ENCODE peak calls at places on chromosomes 7 and 10, in six cellular contexts. M is aorta, Z is transverse colon, L is heart left ventricle, G is colonic mucosa, N is body of pancreas. D is an unnamed sample. For H3K36me3 and H3K4me1, the result is how much of the 10 kb centered on the place peaks cover.

GRCh38 chr7:65239707-65240352 is 133.8 kb upstream of the ZNF92 start:
- DNase-seq in M (no peak), Z (no peak), L (peak), G (peak), N (peak), D (no peak)

GRCh38 chr7:129989466-129989865 is 36.7 kb upstream of the UBE2H start:
- DNase-seq in M (no peak), Z (no peak), L (no peak), G (no peak), N (no peak), D (no peak)

GRCh38 chr7:116614509-116615285 is 57.3 kb upstream of the MET start:
- DNase-seq in M (no peak), Z (no peak), L (no peak), G (no peak), N (peak), D (no peak)

GRCh38 chr7:10022957-10023356 is 950.7 kb upstream of the PHF14 start:
- DNase-seq in M (no peak), Z (no peak), L (no peak), G (no peak), N (peak), D (no peak)

GRCh38 chr10:122151121-122151694 is 119.9 kb upstream of the BTBD16 start:
- DNase-seq in M (no peak), Z (no peak), L (no peak), G (no peak), N (no peak), D (no peak)

GRCh38 chr10:554182-554848 is 135.2 kb downstream of the DIP2C start:
- DNase-seq in M (no peak), Z (no peak), L (no peak), G (no peak), N (no peak), D (no peak)

GRCh38 chr7:143221737-143222136 is at the start of gene TAS2R40:
- DNase-seq in M (no peak), Z (no peak), L (no peak), G (no peak), N (no peak), D (no peak)

GRCh38 chr10:118108194-118109026 is 61.7 kb upstream of the RAB11FIP2 start:
- DNase-seq in M (no peak), Z (no peak), L (no peak), G (no peak), N (no peak), D (no peak)

GRCh38 chr7:92797693-92798092 is 38.7 kb downstream of the CDK6 start:
- DNase-seq in M (no peak), Z (no peak), L (peak), G (no peak), N (no peak), D (no peak)

GRCh38 chr10:14022954-14023353 is 307.8 kb downstream of the FRMD4A start:
- DNase-seq in M (no peak), Z (no peak), L (no peak), G (no peak), N (no peak), D (no peak)

GRCh38 chr7:152122540-152122939 is 97.1 kb downstream of the GALNT11 start:
- DNase-seq in M (no peak), Z (no peak), L (no peak), G (no peak), N (no peak), D (no peak)

GRCh38 chr7:16655394-16655793 is 9.4 kb downstream of the BZW2 start:
- DNase-seq in M (no peak), Z (no peak), L (no peak), G (no peak), N (no peak), D (no peak)

GRCh38 chr7:24956021-24956420 is 24.0 kb downstream of the OSBPL3 start:
- DNase-seq in M (no peak), Z (no peak), L (no peak), G (no peak), N (no peak), D (no peak)

GRCh38 chr7:134327896-134328295 is 11.2 kb upstream of the SLC35B4 start:
- DNase-seq in M (no peak), Z (peak), L (no peak), G (peak), N (peak), D (no peak)

GRCh38 chr7:128148676-128149075 is 92.4 kb upstream of the LEP start:
- DNase-seq in M (no peak), Z (no peak), L (no peak), G (no peak), N (no peak), D (no peak)

GRCh38 chr7:127478040-127478386 is 85.5 kb upstream of the ZNF800 start:
- DNase-seq in M (no peak), Z (no peak), L (no peak), G (no peak), N (no peak), D (no peak)

GRCh38 chr7:23108995-23109394 is 3.4 kb downstream of the KLHL7 start:
- DNase-seq in M (no peak), Z (no peak), L (no peak), G (no peak), N (no peak), D (no peak)

GRCh38 chr10:132186488-132187413 is at the start of gene DPYSL4:
- DNase-seq in M (no peak), Z (no peak), L (no peak), G (no peak), N (no peak), D (no peak)

GRCh38 chr10:60611291-60611747 is 167.0 kb upstream of the CDK1 start:
- DNase-seq in M (no peak), Z (no peak), L (no peak), G (no peak), N (no peak), D (no peak)

GRCh38 chr10:11875499-11876281 is 52.5 kb downstream of the PROSER2 start:
- DNase-seq in M (peak), Z (peak), L (peak), G (peak), N (peak), D (peak)

GRCh38 chr7:30278849-30279505 is 5.4 kb upstream of the ZNRF2 start:
- DNase-seq in M (no peak), Z (no peak), L (no peak), G (no peak), N (no peak), D (no peak)

GRCh38 chr10:74049995-74050394 is 52.1 kb downstream of the VCL start:
- DNase-seq in M (no peak), Z (no peak), L (no peak), G (no peak), N (no peak), D (no peak)

GRCh38 chr10:74047304-74047703 is 49.4 kb downstream of the VCL start:
- DNase-seq in M (no peak), Z (no peak), L (no peak), G (no peak), N (no peak), D (no peak)

GRCh38 chr10:74048433-74048832 is 50.5 kb downstream of the VCL start:
- DNase-seq in M (no peak), Z (no peak), L (no peak), G (no peak), N (no peak), D (no peak)

GRCh38 chr10:74050653-74051052 is 52.7 kb downstream of the VCL start:
- DNase-seq in M (no peak), Z (no peak), L (no peak), G (no peak), N (no peak), D (no peak)

DNA sequence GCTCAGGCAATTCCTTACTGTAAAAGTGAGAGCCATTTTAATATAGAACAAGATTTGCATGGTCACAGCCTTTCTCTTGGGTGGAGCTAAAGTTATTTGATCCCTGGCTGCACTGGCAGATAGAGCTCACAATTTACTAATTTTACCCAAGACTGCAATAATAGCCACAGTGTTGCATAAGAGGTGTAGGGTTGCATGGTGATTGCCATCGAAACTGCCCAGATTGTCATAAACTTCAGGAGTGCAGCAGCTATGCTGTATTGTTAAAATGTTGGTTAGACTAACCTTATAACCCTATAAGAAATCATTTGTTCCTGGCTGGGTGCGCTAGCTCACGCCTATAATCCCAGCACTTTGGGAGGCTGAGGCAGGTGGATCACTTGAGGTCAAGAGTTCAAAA is 50.0 kb downstream of the VCL start:
- DNase-seq in M (no peak), Z (no peak), L (no peak), G (no peak), N (peak), D (no peak)
- H3K27ac ChIP-seq in M (no peak), Z (peak), L (peak), G (no peak), N (no peak), D (peak)

GRCh38 chr7:157253850-157254249 is 83.0 kb upstream of the DNAJB6 start:
- DNase-seq in M (peak), Z (peak), L (peak), G (peak), N (peak), D (peak)
- H3K36me3 ChIP-seq in M (under half), Z (under half), L (under half), G (under half), N (under half), D (half or more)

GRCh38 chr7:102214477-102215072 is 72.1 kb upstream of the SH2B2 start:
- DNase-seq in M (no peak), Z (no peak), L (no peak), G (no peak), N (no peak), D (no peak)
- H3K4me1 ChIP-seq in M (under half), Z (under half), L (under half), G (under half), N (under half), D (under half)

DNA sequence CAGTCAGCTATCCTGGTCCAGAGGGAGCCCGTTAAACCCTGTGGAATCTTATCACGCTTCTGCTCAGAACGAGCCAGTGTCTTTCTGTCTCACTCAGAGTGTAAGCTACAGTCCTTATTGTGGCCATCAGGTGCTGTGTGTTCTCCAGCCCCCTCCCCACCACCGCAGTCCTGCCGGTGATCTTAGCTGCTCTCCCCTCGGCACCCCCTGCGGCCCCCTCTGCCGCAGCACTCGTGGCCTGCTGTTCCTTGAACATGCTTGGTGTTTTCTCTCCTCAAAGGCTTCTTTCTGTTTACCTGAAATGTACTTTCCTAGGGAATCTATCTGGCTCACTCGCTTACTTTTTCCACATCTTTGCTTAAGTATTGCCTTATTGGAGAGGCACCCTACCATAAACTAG is 38.2 kb upstream of the TMEM236 start:
- DNase-seq in M (no peak), Z (no peak), L (no peak), G (no peak), N (no peak), D (no peak)
- H3K27ac ChIP-seq in M (no peak), Z (no peak), L (no peak), G (no peak), N (no peak), D (no peak)

DNA sequence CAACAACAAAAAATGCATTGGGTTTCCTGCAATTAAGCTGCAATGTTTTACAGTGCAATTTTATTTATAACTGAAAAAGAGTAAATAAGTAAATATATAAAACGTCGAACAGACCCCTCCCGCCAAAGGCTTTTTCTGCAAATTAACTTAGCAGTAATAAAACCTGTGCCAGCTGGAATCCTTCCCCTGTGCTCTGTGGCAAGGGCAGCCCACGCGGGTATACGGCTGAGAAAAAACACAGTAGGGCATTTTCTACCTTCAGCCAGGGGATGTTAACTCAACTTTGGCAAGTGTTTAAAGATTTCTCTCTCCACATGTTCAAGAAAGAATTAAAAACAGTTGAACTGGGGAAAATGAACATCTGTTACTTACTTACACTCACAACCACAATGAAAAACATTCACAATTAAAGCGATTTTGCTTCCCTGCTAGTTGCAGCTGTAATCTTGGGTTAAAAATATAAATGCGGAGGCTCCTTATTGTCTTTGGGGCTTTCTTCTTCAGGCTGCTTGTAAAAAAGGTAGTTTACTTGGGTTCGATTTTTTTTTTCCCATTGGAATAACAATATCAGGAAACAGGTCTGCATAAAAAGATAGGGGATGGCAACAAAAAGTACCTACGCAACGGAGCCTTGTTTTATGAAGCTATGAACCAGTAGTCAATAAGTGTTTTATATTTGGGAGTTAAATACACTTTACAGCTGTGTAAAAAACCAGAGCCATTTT is 132.5 kb downstream of the TAX1BP1 start:
- DNase-seq in M (no peak), Z (no peak), L (no peak), G (no peak), N (peak), D (no peak)
- H3K36me3 ChIP-seq in M (under half), Z (under half), L (under half), G (under half), N (under half), D (under half)

DNA sequence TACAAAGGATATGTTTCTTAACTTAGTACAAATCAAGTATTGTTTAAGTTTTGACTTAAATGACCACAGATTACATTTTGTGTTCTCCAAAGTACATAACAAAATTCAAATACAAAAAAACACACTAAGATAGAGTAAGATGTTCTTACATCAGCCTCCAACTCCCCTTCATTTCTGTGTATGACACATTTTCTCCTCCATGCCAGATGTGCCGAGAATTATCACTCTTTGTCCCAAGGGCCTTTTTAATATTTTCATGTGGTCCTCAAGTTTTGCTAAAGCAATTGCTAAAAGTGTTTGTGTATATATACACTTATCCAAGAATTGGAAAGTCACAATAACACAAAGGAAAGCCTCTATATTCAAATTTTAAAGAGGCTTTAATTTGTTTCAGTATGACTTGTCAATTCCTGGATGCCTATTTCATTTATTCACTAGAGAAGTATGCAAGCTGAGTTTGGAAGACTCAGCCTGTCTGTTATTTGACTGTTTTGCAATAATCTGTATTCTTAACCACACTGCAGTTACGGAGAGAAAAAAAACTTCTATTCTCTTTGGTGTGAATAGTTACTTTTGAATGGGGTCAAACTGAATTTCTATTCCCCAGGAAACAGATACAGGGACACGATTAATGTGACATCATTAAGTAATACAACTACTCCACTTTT is 586.4 kb upstream of the SEMA3D start:
- DNase-seq in M (no peak), Z (no peak), L (no peak), G (no peak), N (no peak), D (no peak)
- H3K4me1 ChIP-seq in M (under half), Z (under half), L (under half), G (under half), N (under half), D (under half)

GRCh38 chr7:43303740-43304241 is 191.3 kb downstream of the HECW1 start:
- DNase-seq in M (no peak), Z (no peak), L (no peak), G (no peak), N (no peak), D (no peak)

GRCh38 chr7:43302211-43302711 is 189.8 kb downstream of the HECW1 start:
- DNase-seq in M (no peak), Z (no peak), L (no peak), G (no peak), N (no peak), D (no peak)

GRCh38 chr7:43298617-43299016 is 186.2 kb downstream of the HECW1 start:
- DNase-seq in M (no peak), Z (no peak), L (no peak), G (no peak), N (no peak), D (no peak)

GRCh38 chr7:43302773-43303172 is 190.3 kb downstream of the HECW1 start:
- DNase-seq in M (no peak), Z (no peak), L (no peak), G (no peak), N (no peak), D (no peak)

GRCh38 chr7:43300121-43300520 is 187.7 kb downstream of the HECW1 start:
- DNase-seq in M (no peak), Z (no peak), L (no peak), G (no peak), N (no peak), D (no peak)
- H3K27ac ChIP-seq in M (no peak), Z (no peak), L (no peak), G (no peak), N (no peak), D (no peak)